ENCODE peak calls at places on chromosomes 5 and 9, in eight cellular contexts. T, A, S, Y, E, Q, K and B are unnamed samples.

GRCh38 chr5:95130951-95131350 is 153.9 kb downstream of the MCTP1 start:
- DNase-seq in Y (no peak), E (no peak), A (no peak), K (no peak), S (no peak), Q (no peak), T (no peak), B (peak; percentile 3)

GRCh38 chr5:144289277-144289676 is 118.6 kb downstream of the KCTD16 start:
- DNase-seq in Q (no peak), K (no peak), E (no peak), T (no peak), Y (no peak), S (no peak), A (no peak), B (no peak)

GRCh38 chr5:117889592-117889991 is 1098.8 kb downstream of the DTWD2 start:
- DNase-seq in E (no peak), S (no peak), K (no peak), T (no peak), Q (no peak), Y (no peak), A (no peak), B (no peak)

GRCh38 chr5:83750759-83751158 is 30.1 kb upstream of the HAPLN1 start:
- DNase-seq in K (no peak), A (no peak), E (no peak), T (no peak), Y (no peak), Q (no peak), S (no peak), B (no peak)

GRCh38 chr5:80941496-80941895 is 18.7 kb upstream of the RASGRF2 start:
- DNase-seq in T (no peak), Q (no peak), K (no peak), S (no peak), Y (no peak), E (no peak), A (no peak), B (no peak)

GRCh38 chr5:475704-476101 is 32.7 kb downstream of the EXOC3 start:
- DNase-seq in A (no peak), S (peak; percentile 38), Q (peak; percentile 42), Y (no peak), E (peak; percentile 15), T (no peak), K (peak; percentile 53), B (no peak)

GRCh38 chr9:70259512-70259802 is 679 bp downstream of the SMC5 start:
- DNase-seq in Y (no peak), E (no peak), T (no peak), A (no peak), Q (no peak), K (no peak), S (no peak), B (no peak)

GRCh38 chr9:109889456-109889855 is 109.5 kb downstream of the PALM2AKAP2 start:
- DNase-seq in S (no peak), Q (no peak), T (no peak), E (no peak), K (no peak), A (peak; percentile 64), Y (no peak), B (no peak)

GRCh38 chr9:114259800-114260523 is 62.9 kb upstream of the ORM1 start:
- DNase-seq in Q (no peak), K (no peak), S (no peak), E (no peak), T (no peak), Y (no peak), A (no peak), B (no peak)

GRCh38 chr5:14469485-14470377 is 111.9 kb upstream of the OTULINL start:
- DNase-seq in S (no peak), T (no peak), K (no peak), A (no peak), E (no peak), Q (no peak), Y (no peak), B (no peak)

GRCh38 chr5:142472306-142472951 is 147.6 kb upstream of the SPRY4 start:
- DNase-seq in K (no peak), T (no peak), S (peak; percentile 49), E (no peak), Q (no peak), A (no peak), Y (peak; percentile 97), B (peak; percentile 73)

GRCh38 chr5:158614951-158615350 is 484.8 kb downstream of the EBF1 start:
- DNase-seq in Y (no peak), E (no peak), A (no peak), K (no peak), Q (no peak), S (no peak), T (no peak), B (no peak)

GRCh38 chr9:69276775-69277174 is 48.2 kb upstream of the ENTREP1 start:
- DNase-seq in T (peak; percentile 18), Q (no peak), K (no peak), S (no peak), A (no peak), Y (no peak), E (peak; percentile 39), B (no peak)

GRCh38 chr5:17882760-17883488 is 248.7 kb downstream of the TAF11L14 start:
- DNase-seq in S (no peak), E (no peak), A (no peak), T (no peak), Q (no peak), K (no peak), Y (no peak), B (no peak)

GRCh38 chr9:83959061-83959460 is 21.0 kb downstream of the HNRNPK start:
- DNase-seq in T (no peak), A (no peak), S (no peak), Q (no peak), E (no peak), Y (no peak), K (no peak), B (no peak)

GRCh38 chr5:96026334-96027065 is 64.8 kb upstream of the ELL2 start:
- DNase-seq in K (no peak), A (no peak), E (no peak), S (no peak), Y (peak; percentile 27), T (no peak), Q (no peak), B (no peak)

GRCh38 chr5:74155501-74155900 is 485.0 kb downstream of the ENC1 start:
- DNase-seq in A (no peak), T (no peak), Q (no peak), K (no peak), S (no peak), E (no peak), Y (no peak), B (no peak)

GRCh38 chr5:55319481-55319880 is 11.7 kb downstream of the MTREX start:
- DNase-seq in T (no peak), Q (no peak), Y (no peak), E (no peak), A (no peak), S (no peak), K (no peak), B (no peak)

GRCh38 chr9:75239176-75239575 is 150.9 kb downstream of the OSTF1 start:
- DNase-seq in S (no peak), Y (no peak), E (no peak), A (no peak), K (no peak), T (no peak), Q (no peak), B (peak; percentile 55)

GRCh38 chr5:154850255-154851062 is at the start of gene FAXDC2:
- DNase-seq in S (peak; percentile 68), Y (no peak), E (peak; percentile 84), K (peak; percentile 93), A (peak; percentile 77), Q (peak; percentile 82), T (peak; percentile 89), B (no peak)

GRCh38 chr5:141245250-141245717 is at the start of gene PCDHB15:
- DNase-seq in Q (no peak), E (no peak), T (peak; percentile 19), S (no peak), K (no peak), A (no peak), Y (no peak), B (peak; percentile 57)

GRCh38 chr5:134209477-134210240 is 16.2 kb downstream of the PPP2CA start:
- DNase-seq in S (no peak), Y (no peak), T (no peak), A (no peak), K (no peak), Q (no peak), E (no peak), B (no peak)

GRCh38 chr5:152505442-152506042 is 100.5 kb upstream of the NMUR2 start:
- DNase-seq in A (no peak), K (no peak), Q (no peak), E (peak; percentile 38), S (peak; percentile 80), Y (peak; percentile 33), T (no peak), B (peak; percentile 66)
- TF ChIP-seq CTCF in A (peak; percentile 42), K (peak; percentile 16), Q (peak; percentile 66), E (peak; percentile 56), S (peak; percentile 55), Y (peak; percentile 70), T (peak; percentile 35), B (peak; percentile 50)

GRCh38 chr9:131732061-131732526 is 7.8 kb downstream of the RAPGEF1 start:
- DNase-seq in E (no peak), Y (no peak), Q (peak; percentile 74), K (peak; percentile 94), S (peak; percentile 58), T (no peak), A (no peak), B (peak; percentile 20)
- TF ChIP-seq POLR2A in E (no peak), Y (no peak), Q (peak; percentile 6), K (no peak), S (no peak), T (no peak), A (no peak), B (no peak)

DNA sequence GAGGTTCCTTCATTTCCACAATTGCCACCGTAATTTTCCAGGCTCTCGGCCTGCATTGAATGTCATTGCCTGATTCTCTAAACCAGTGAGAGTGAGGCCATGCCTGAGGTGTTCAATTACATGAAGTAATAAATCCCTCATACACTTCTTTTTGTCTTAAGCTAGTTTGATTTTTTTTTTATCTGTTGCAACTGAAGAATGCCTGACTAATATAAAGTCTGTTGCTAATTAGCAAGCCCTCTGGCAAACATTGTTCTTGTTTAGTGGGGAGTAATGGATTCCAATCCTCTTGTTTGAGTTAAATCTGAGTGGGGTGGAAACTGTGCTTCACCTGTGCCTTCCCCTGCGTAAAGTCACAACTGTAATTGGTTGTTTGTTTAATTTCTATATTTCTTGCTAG is 338.1 kb upstream of the ATP10B start:
- DNase-seq in T (no peak), S (no peak), E (no peak), A (no peak), K (no peak), Q (no peak), Y (no peak), B (no peak)
- TF ChIP-seq CTCF in T (no peak), S (no peak), E (no peak), A (no peak), K (no peak), Q (no peak), Y (no peak), B (no peak)

DNA sequence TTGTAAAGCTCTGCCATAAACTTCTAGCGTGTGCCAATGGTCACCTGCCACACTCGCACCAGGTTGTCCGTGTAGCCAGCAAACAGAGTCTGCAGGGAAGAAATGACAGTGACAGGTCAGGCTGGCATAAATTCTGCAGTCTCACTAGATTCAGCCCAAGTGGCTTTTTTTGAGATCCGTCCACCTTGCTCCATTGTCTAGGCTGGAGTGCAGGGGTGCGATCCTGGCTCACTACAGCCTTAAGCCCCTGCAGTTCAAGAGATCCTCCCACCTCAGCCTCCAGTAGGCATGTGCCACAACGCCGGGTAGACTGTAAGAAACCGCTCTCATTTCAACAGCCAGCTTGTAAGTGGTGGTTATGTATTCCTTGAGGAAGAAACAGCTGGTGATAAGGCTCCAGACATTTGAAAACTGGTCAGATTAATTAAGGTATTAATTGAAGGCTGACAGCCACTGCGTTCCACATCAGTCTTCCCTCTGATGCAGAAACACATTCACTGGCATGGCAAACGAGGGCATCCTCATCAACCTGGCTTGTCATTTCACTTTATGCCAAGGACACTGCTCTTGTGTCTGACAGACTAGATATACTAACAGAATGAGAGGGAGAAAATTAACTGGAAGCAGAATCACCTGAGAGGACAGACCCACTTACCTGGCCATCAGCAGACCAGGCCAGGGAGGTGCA is 6.6 kb downstream of the RACK1 start:
- DNase-seq in T (no peak), S (no peak), Q (no peak), Y (no peak), K (no peak), E (peak; percentile 13), A (no peak), B (peak; percentile 16)
- TF ChIP-seq POLR2A in T (no peak), S (no peak), Q (no peak), Y (no peak), K (no peak), E (no peak), A (no peak), B (no peak)